ENCODE peak calls at places on chromosomes 6 and 20, in ten cellular contexts. O is H1, X is mammary epithelial cell, Z is hepatocyte, B is PC-3, V is fibroblast of lung, F is MM.1S, Q is GM23248, G is PC-9, I is K562. J is an unnamed sample.
A peak's percentile ranks its signal among the peaks of the same experiment; 100 is the strongest.

GRCh38 chr6:30075094-30075986 is at the start of gene RNF39:
- DNase-seq in O (no peak), X (peak; percentile 79), Z (peak; percentile 58), B (peak; percentile 78), V (no peak), F (no peak), Q (peak; percentile 29), G (no peak), I (peak; percentile 61), J (no peak)

GRCh38 chr6:16683524-16684194 is 77.6 kb downstream of the ATXN1 start:
- DNase-seq in O (no peak), X (peak; percentile 95), Z (no peak), B (peak; percentile 96), V (peak; percentile 81), F (no peak), Q (peak; percentile 82), G (peak; percentile 82), I (no peak), J (peak; percentile 80)

GRCh38 chr6:2857580-2858337 is 16.1 kb upstream of the SERPINB1 start:
- DNase-seq in O (no peak), X (no peak), Z (peak; percentile 58), B (peak; percentile 49), V (peak; percentile 70), F (no peak), Q (no peak), G (peak; percentile 83), I (peak; percentile 79), J (no peak)

GRCh38 chr20:56217820-56218219 is 30.7 kb upstream of the MC3R start:
- DNase-seq in O (no peak), X (no peak), Z (no peak), B (no peak), V (no peak), F (no peak), Q (no peak), G (no peak), I (no peak), J (no peak)

GRCh38 chr6:129685640-129686031 is 24.3 kb downstream of the ARHGAP18 start:
- DNase-seq in O (no peak), X (no peak), Z (no peak), B (no peak), V (no peak), F (no peak), Q (no peak), G (no peak), I (no peak), J (no peak)

GRCh38 chr6:14743465-14744211 is 502.2 kb upstream of the JARID2 start:
- DNase-seq in O (no peak), X (peak; percentile 99), Z (peak; percentile 80), B (peak; percentile 99), V (peak; percentile 98), F (no peak), Q (peak; percentile 99), G (peak; percentile 94), I (peak; percentile 83), J (peak; percentile 97)

GRCh38 chr6:143060806-143061596 is at the start of gene AIG1:
- DNase-seq in O (no peak), X (peak; percentile 75), Z (peak; percentile 76), B (no peak), V (no peak), F (no peak), Q (no peak), G (no peak), I (peak; percentile 94), J (no peak)

GRCh38 chr6:121885399-121886152 is 450.1 kb downstream of the GJA1 start:
- DNase-seq in O (no peak), X (no peak), Z (peak; percentile 58), B (no peak), V (peak; percentile 93), F (no peak), Q (peak; percentile 27), G (no peak), I (no peak), J (no peak)

GRCh38 chr6:109465772-109466171 is 10.2 kb upstream of the MICAL1 start:
- DNase-seq in O (no peak), X (no peak), Z (no peak), B (no peak), V (no peak), F (no peak), Q (no peak), G (no peak), I (no peak), J (no peak)

GRCh38 chr20:61949363-61949713 is 116.3 kb downstream of the TAF4 start:
- DNase-seq in O (no peak), X (no peak), Z (no peak), B (no peak), V (no peak), F (no peak), Q (no peak), G (no peak), I (no peak), J (no peak)

GRCh38 chr6:112956696-112957525 is 609.8 kb downstream of the RFPL4B start:
- DNase-seq in O (no peak), X (peak; percentile 39), Z (peak; percentile 58), B (peak; percentile 40), V (peak; percentile 93), F (no peak), Q (peak; percentile 79), G (no peak), I (peak; percentile 45), J (no peak)

GRCh38 chr20:43942661-43943285 is 28.1 kb downstream of the TOX2 start:
- DNase-seq in O (no peak), X (peak; percentile 56), Z (no peak), B (peak; percentile 72), V (peak; percentile 80), F (peak; percentile 83), Q (peak; percentile 88), G (peak; percentile 70), I (no peak), J (no peak)

GRCh38 chr6:16446241-16446640 is 207.9 kb downstream of the GMPR start:
- DNase-seq in O (no peak), X (no peak), Z (no peak), B (no peak), V (no peak), F (no peak), Q (peak; percentile 28), G (no peak), I (no peak), J (no peak)

GRCh38 chr6:169793408-169793807 is 42.0 kb downstream of the ERMARD start:
- DNase-seq in O (no peak), X (no peak), Z (no peak), B (no peak), V (no peak), F (no peak), Q (no peak), G (no peak), I (no peak), J (no peak)

GRCh38 chr6:106360989-106361430 is 493 bp downstream of the CRYBG1 start:
- DNase-seq in O (peak; percentile 7), X (peak; percentile 65), Z (peak; percentile 51), B (peak; percentile 36), V (no peak), F (no peak), Q (peak; percentile 34), G (peak; percentile 49), I (no peak), J (no peak)

GRCh38 chr20:25259358-25259757 is 11.5 kb downstream of the PYGB start:
- DNase-seq in O (no peak), X (no peak), Z (no peak), B (no peak), V (no peak), F (no peak), Q (no peak), G (no peak), I (no peak), J (no peak)

GRCh38 chr20:57104711-57105110 is 161.7 kb downstream of the BMP7 start:
- DNase-seq in O (no peak), X (no peak), Z (no peak), B (no peak), V (no peak), F (no peak), Q (no peak), G (no peak), I (no peak), J (no peak)

GRCh38 chr6:17584241-17584803 is 15.8 kb upstream of the FAM8A1 start:
- DNase-seq in O (no peak), X (peak; percentile 58), Z (peak; percentile 79), B (peak; percentile 75), V (peak; percentile 90), F (peak; percentile 42), Q (peak; percentile 89), G (no peak), I (peak; percentile 45), J (no peak)

DNA sequence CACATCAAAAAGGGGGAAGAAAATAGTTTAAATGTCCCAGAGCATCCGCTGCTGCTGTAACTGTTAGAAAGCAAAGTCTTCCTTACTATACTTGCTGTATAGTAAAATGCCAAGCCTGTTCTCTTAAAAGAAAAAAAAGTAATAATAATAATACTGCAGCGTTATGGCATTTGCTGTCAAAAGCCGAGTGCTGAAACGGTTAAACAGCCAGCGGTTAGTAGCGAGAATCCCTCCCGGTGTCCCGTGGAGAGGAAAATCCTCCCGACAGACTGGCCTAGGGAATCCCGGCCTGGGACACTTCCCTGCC is 19.5 kb upstream of the NFATC2 start:
- DNase-seq in O (no peak), X (no peak), Z (no peak), B (no peak), V (peak; percentile 33), F (no peak), Q (peak; percentile 64), G (no peak), I (no peak), J (no peak)
- TF ChIP-seq EZH2 in O (no peak), X (no peak), Z (no peak), B (no peak), V (no peak), F (no peak), Q (no peak), G (no peak), I (no peak), J (peak; percentile 85)

GRCh38 chr6:70779934-70780333 is 112.3 kb downstream of the SMAP1 start:
- DNase-seq in O (no peak), X (no peak), Z (no peak), B (no peak), V (no peak), F (no peak), Q (no peak), G (no peak), I (no peak), J (no peak)
- H3K9me3 ChIP-seq in O (peaks cover 4% of the 10 kb centered on the region), X (no peaks in the 10 kb centered on the region), Z (no peaks in the 10 kb centered on the region), B (no peaks in the 10 kb centered on the region), V (no peaks in the 10 kb centered on the region), F (no peaks in the 10 kb centered on the region), Q (no peaks in the 10 kb centered on the region), G (no peaks in the 10 kb centered on the region), I (no peaks in the 10 kb centered on the region), J (peaks cover 2% of the 10 kb centered on the region)

DNA sequence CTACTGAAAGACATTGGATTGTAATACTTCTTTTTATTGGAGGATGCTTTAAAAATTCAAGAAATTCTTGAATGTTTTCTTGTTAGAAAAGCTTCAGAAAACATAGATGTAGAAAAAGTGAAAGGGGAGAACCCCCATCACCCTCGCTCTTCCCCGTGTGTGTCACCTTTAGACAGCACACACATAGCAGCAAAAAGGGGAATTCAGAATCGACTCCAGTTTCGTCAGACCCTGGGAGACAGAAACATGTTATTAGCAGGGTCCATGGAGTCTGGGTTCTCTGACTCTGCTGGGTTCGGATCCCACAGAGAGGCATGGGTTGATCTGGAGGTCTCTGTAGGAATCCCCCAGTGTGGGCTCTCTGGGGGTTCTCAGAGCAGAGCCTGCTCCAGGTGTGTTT is 43.7 kb downstream of the ARHGAP40 start:
- DNase-seq in O (no peak), X (no peak), Z (no peak), B (no peak), V (no peak), F (no peak), Q (no peak), G (no peak), I (no peak), J (no peak)
- TF ChIP-seq EZH2 in O (no peak), X (no peak), Z (no peak), B (no peak), V (no peak), F (no peak), Q (no peak), G (no peak), I (no peak), J (no peak)

GRCh38 chr6:147088861-147089260 is 115.4 kb upstream of the STXBP5 start:
- DNase-seq in O (no peak), X (no peak), Z (no peak), B (no peak), V (no peak), F (no peak), Q (no peak), G (no peak), I (no peak), J (no peak)
- H3K9me3 ChIP-seq in O (no peaks in the 10 kb centered on the region), X (no peaks in the 10 kb centered on the region), Z (no peaks in the 10 kb centered on the region), B (no peaks in the 10 kb centered on the region), V (no peaks in the 10 kb centered on the region), F (no peaks in the 10 kb centered on the region), Q (no peaks in the 10 kb centered on the region), G (peaks cover 9% of the 10 kb centered on the region), I (no peaks in the 10 kb centered on the region), J (no peaks in the 10 kb centered on the region)